ENCODE peak calls at places on chromosomes 2 and 18, in six cellular contexts. Z, J, I, L, G and K are unnamed samples.

GRCh38 chr2:185813707-185814106 is 75.1 kb downstream of the FSIP2 start:
- DNase-seq in L (no peak), Z (no peak), I (no peak), J (no peak), G (no peak), K (no peak)

GRCh38 chr18:58856881-58857280 is 7.8 kb upstream of the ZNF532 start:
- DNase-seq in L (peak; percentile 83), Z (no peak), J (no peak), I (no peak), G (no peak), K (no peak)

GRCh38 chr2:111049792-111050640 is 70.7 kb upstream of the BCL2L11 start:
- DNase-seq in I (no peak), Z (no peak), L (no peak), G (no peak), J (no peak), K (peak; percentile 37)

GRCh38 chr2:122875091-122875651 is 1119.7 kb downstream of the TSN start:
- DNase-seq in L (no peak), J (no peak), G (no peak), I (no peak), Z (no peak), K (no peak)

GRCh38 chr18:35680139-35680551 is 98.6 kb downstream of the GALNT1 start:
- DNase-seq in J (no peak), Z (no peak), I (no peak), G (no peak), L (no peak), K (no peak)

GRCh38 chr2:75315436-75315835 is 116.1 kb upstream of the TACR1 start:
- DNase-seq in Z (no peak), G (no peak), L (no peak), I (no peak), J (no peak), K (no peak)

GRCh38 chr2:205802069-205802468 is 119.8 kb downstream of the NRP2 start:
- DNase-seq in I (no peak), J (no peak), Z (no peak), L (peak; percentile 36), G (no peak), K (no peak)

GRCh38 chr2:102098756-102099155 is 43.8 kb upstream of the IL1R1 start:
- DNase-seq in I (no peak), G (no peak), Z (no peak), J (no peak), L (no peak), K (no peak)

GRCh38 chr2:150370600-150370999 is 116.9 kb downstream of the RND3 start:
- DNase-seq in L (no peak), Z (no peak), G (no peak), J (no peak), I (no peak), K (no peak)

GRCh38 chr2:54704688-54705605 is 18.5 kb upstream of the EML6 start:
- DNase-seq in Z (no peak), J (no peak), G (peak; percentile 56), I (no peak), L (peak; percentile 77), K (peak; percentile 46)

GRCh38 chr18:48800877-48801727 is 149.7 kb downstream of the SMAD7 start:
- DNase-seq in G (no peak), L (peak; percentile 78), I (peak; percentile 66), J (no peak), Z (peak; percentile 10), K (peak; percentile 81)

GRCh38 chr2:241035142-241035817 is 36.9 kb downstream of the SNED1 start:
- DNase-seq in J (no peak), Z (no peak), G (peak; percentile 57), L (no peak), I (no peak), K (peak; percentile 37)

GRCh38 chr2:138029238-138029637 is 65.0 kb downstream of the HNMT start:
- DNase-seq in I (no peak), Z (peak; percentile 16), L (peak; percentile 3), J (no peak), G (no peak), K (no peak)

GRCh38 chr18:51191139-51191717 is 6.3 kb downstream of the MEX3C start:
- DNase-seq in G (no peak), L (no peak), I (no peak), J (no peak), Z (no peak), K (no peak)

GRCh38 chr2:28413896-28414290 is 21.2 kb downstream of the FOSL2 start:
- DNase-seq in J (no peak), Z (no peak), G (no peak), L (no peak), I (no peak), K (no peak)

GRCh38 chr2:196988599-196988998 is 62.1 kb upstream of the PGAP1 start:
- DNase-seq in G (no peak), I (no peak), Z (no peak), L (no peak), J (no peak), K (no peak)

GRCh38 chr2:230915297-230915696 is 9.7 kb downstream of the GPR55 start:
- DNase-seq in G (no peak), Z (no peak), L (no peak), J (no peak), I (no peak), K (no peak)

GRCh38 chr18:23332356-23332755 is 120.7 kb upstream of the RIOK3 start:
- DNase-seq in G (no peak), L (no peak), I (no peak), J (no peak), Z (no peak), K (no peak)
- TF ChIP-seq CTCF in G (no peak), L (no peak), I (no peak), J (no peak), Z (no peak), K (no peak)

GRCh38 chr18:4020026-4020425 is 435.1 kb downstream of the DLGAP1 start:
- DNase-seq in I (no peak), L (no peak), J (no peak), Z (no peak), G (no peak), K (no peak)

GRCh38 chr18:4016391-4017049 is 438.6 kb downstream of the DLGAP1 start:
- DNase-seq in L (no peak), J (no peak), I (no peak), Z (no peak), G (no peak), K (no peak)

DNA sequence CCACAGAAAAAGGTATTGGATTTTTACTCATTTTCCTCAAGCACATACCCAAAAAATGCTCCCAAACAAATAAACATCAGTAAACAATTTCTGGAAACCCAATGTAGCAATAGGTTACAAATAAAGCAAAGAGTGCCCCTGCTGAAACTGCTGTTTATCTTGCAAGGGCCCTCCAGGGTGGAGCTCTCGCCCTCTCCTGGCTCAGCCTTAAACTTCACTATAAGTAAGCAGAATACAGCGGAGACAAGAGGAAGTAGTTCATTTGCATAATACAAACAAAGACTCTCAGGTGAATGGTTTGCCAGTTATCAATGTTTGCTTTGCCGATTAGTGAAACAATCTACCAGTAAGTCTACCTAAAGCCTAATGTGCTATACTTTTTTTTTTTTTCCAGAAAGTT is 437.6 kb downstream of the DLGAP1 start:
- DNase-seq in I (no peak), J (no peak), G (peak; percentile 52), L (peak; percentile 2), Z (no peak), K (peak; percentile 30)
- TF ChIP-seq CTCF in I (no peak), J (no peak), G (peak; percentile 52), L (no peak), Z (peak; percentile 9), K (no peak)

DNA sequence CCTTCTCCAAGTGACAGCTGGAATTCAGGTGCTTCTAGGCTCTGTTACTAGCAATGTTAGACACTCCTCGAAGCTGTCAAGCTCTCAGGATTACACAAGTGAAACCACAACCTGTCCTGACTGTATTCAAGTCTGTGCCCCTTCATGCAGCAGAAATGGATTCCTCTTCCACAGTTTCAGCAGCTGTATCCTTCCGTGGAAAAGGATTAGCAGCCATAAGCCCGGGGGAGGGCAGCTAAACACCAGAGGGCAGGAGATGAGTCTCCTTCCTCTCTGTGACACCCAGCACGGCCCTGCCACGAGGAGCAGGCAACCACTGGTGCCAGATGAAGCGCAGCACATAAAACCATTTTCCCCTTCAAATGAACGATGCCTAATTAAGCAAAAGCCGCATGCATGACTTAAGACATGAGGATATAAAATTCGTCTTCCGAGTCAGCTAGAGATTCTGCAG is 1.2 kb downstream of the ST3GAL5 start:
- DNase-seq in L (peak; percentile 40), I (no peak), G (peak; percentile 46), Z (peak; percentile 57), J (no peak), K (peak; percentile 34)
- TF ChIP-seq CTCF in L (peak; percentile 20), I (no peak), G (no peak), Z (peak; percentile 53), J (peak; percentile 44), K (peak; percentile 18)

DNA sequence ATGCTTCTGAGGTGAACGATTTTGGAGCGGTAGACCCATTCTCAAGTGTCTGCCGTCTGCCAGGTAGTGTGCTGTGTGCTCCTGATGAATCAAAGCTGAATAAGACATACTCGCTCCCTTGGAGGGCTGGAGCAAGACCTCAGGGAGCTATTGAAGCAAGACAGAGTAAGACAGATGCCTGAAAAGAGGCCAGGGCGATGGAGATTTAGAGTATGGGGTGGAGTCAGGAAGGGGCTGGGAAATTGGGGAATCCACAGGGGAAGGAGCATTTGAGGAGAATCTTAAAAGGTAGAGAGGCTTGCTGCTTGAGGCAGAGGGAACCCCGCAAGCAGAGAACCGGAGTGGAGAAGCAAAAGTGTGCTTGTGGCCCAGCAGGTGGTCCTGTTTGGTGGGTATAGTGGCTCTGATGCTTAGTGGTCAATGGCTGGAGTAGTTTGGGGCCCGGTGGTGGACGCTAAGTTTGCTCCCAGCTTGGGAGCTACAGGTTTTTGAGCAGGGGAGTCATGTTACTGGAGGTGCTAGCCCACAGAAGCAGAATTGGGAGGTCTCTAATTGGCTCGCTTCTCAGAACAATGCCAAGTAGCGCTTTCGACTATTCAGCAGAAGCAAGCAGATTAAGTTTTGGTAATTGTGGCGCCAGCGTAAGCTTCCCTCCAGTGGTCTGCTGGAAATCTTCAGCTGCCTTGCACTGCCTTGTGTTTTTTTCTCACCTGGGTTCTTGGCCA is 2.0 kb downstream of the CNNM4 start:
- DNase-seq in I (no peak), J (no peak), G (peak; percentile 90), Z (no peak), L (no peak), K (no peak)
- TF ChIP-seq CTCF in I (no peak), J (no peak), G (peak; percentile 9), Z (no peak), L (no peak), K (no peak)

DNA sequence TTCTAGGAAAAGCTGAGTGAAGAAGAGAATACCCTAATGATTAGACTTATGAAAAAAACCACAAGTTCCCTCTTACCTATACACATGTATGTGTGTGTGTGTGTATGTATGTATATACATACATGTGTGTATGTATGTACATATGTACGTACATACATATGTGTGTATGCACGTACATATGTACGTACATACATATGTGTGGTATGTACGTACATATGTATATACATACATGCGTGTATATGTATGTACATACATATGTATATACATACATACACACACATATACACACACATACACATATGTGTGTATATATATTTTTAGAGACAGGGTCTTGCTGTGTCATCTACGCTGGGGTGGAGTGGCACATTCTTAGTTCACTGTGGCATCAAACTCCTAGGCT is 53.6 kb downstream of the PRELID3A start:
- DNase-seq in G (no peak), Z (no peak), J (no peak), L (no peak), I (no peak), K (no peak)
- TF ChIP-seq CTCF in G (no peak), Z (no peak), J (no peak), L (no peak), I (no peak), K (no peak)